ENCODE peak calls at places on chromosomes 5 and 9, in ten cellular contexts. One of them, this sample, is unnamed.

GRCh38 chr5:56147679-56148230 is 85.4 kb downstream of the ANKRD55 start:
- DNase-seq in breast epithelium: no peak
- DNase-seq in HCT116: no peak
- DNase-seq in suprapubic skin: no peak
- DNase-seq in H1: no peak
- DNase-seq in sigmoid colon: no peak
- DNase-seq in HepG2: no peak
- DNase-seq in transverse colon: no peak
- DNase-seq in upper lobe of left lung: no peak
- DNase-seq in spleen: no peak
- DNase-seq in this sample: no peak

GRCh38 chr9:38117646-38118045 is 48.6 kb upstream of the SHB start:
- DNase-seq in sigmoid colon: no peak
- DNase-seq in spleen: no peak
- DNase-seq in upper lobe of left lung: no peak
- DNase-seq in H1: no peak
- DNase-seq in HCT116: no peak
- DNase-seq in transverse colon: no peak
- DNase-seq in suprapubic skin: no peak
- DNase-seq in breast epithelium: no peak
- DNase-seq in HepG2: no peak
- DNase-seq in this sample: no peak

GRCh38 chr5:65163698-65164097 is 318.0 kb downstream of the ADAMTS6 start:
- DNase-seq in H1: no peak
- DNase-seq in HCT116: no peak
- DNase-seq in spleen: no peak
- DNase-seq in suprapubic skin: no peak
- DNase-seq in breast epithelium: no peak
- DNase-seq in upper lobe of left lung: no peak
- DNase-seq in HepG2: no peak
- DNase-seq in transverse colon: no peak
- DNase-seq in sigmoid colon: no peak
- DNase-seq in this sample: no peak

GRCh38 chr9:114006155-114006550 is 71.9 kb downstream of the AMBP start:
- DNase-seq in sigmoid colon: peak; percentile 43
- DNase-seq in breast epithelium: peak; percentile 2
- DNase-seq in HepG2: no peak
- DNase-seq in spleen: peak; percentile 47
- DNase-seq in transverse colon: no peak
- DNase-seq in upper lobe of left lung: no peak
- DNase-seq in suprapubic skin: peak; percentile 17
- DNase-seq in HCT116: no peak
- DNase-seq in H1: peak; percentile 27
- DNase-seq in this sample: no peak

GRCh38 chr9:86629530-86629929 is 275.3 kb upstream of the TUT7 start:
- DNase-seq in spleen: no peak
- DNase-seq in sigmoid colon: no peak
- DNase-seq in breast epithelium: no peak
- DNase-seq in H1: no peak
- DNase-seq in HCT116: no peak
- DNase-seq in suprapubic skin: no peak
- DNase-seq in transverse colon: no peak
- DNase-seq in HepG2: no peak
- DNase-seq in upper lobe of left lung: no peak
- DNase-seq in this sample: no peak

GRCh38 chr9:111803924-111804323 is 9.2 kb upstream of the SHOC1 start:
- DNase-seq in breast epithelium: no peak
- DNase-seq in H1: no peak
- DNase-seq in suprapubic skin: no peak
- DNase-seq in spleen: no peak
- DNase-seq in sigmoid colon: no peak
- DNase-seq in HepG2: no peak
- DNase-seq in transverse colon: no peak
- DNase-seq in upper lobe of left lung: no peak
- DNase-seq in HCT116: no peak
- DNase-seq in this sample: no peak

GRCh38 chr5:168706655-168707069 is 127.5 kb upstream of the PANK3 start:
- DNase-seq in transverse colon: no peak
- DNase-seq in breast epithelium: no peak
- DNase-seq in HCT116: peak; percentile 7
- DNase-seq in H1: peak; percentile 58
- DNase-seq in upper lobe of left lung: no peak
- DNase-seq in spleen: no peak
- DNase-seq in HepG2: peak; percentile 25
- DNase-seq in sigmoid colon: no peak
- DNase-seq in suprapubic skin: no peak
- DNase-seq in this sample: no peak

GRCh38 chr9:34987160-34988040 is 2.1 kb upstream of the DNAJB5 start:
- DNase-seq in spleen: peak; percentile 74
- DNase-seq in breast epithelium: no peak
- DNase-seq in HepG2: no peak
- DNase-seq in upper lobe of left lung: no peak
- DNase-seq in suprapubic skin: no peak
- DNase-seq in sigmoid colon: no peak
- DNase-seq in HCT116: no peak
- DNase-seq in transverse colon: no peak
- DNase-seq in H1: no peak
- DNase-seq in this sample: no peak

GRCh38 chr9:36867672-36868471 is 166.2 kb downstream of the PAX5 start:
- DNase-seq in breast epithelium: no peak
- DNase-seq in suprapubic skin: no peak
- DNase-seq in H1: no peak
- DNase-seq in upper lobe of left lung: no peak
- DNase-seq in HCT116: no peak
- DNase-seq in HepG2: peak; percentile 98
- DNase-seq in sigmoid colon: peak; percentile 61
- DNase-seq in spleen: peak; percentile 68
- DNase-seq in transverse colon: peak; percentile 82
- DNase-seq in this sample: peak; percentile 90

GRCh38 chr9:127569819-127570401 is 42.2 kb upstream of the STXBP1 start:
- DNase-seq in suprapubic skin: no peak
- DNase-seq in HepG2: no peak
- DNase-seq in sigmoid colon: no peak
- DNase-seq in upper lobe of left lung: no peak
- DNase-seq in spleen: no peak
- DNase-seq in breast epithelium: no peak
- DNase-seq in H1: no peak
- DNase-seq in HCT116: no peak
- DNase-seq in transverse colon: no peak
- DNase-seq in this sample: no peak

GRCh38 chr9:127568618-127568970 is 43.5 kb upstream of the STXBP1 start:
- DNase-seq in HepG2: no peak
- DNase-seq in sigmoid colon: no peak
- DNase-seq in H1: no peak
- DNase-seq in HCT116: no peak
- DNase-seq in transverse colon: no peak
- DNase-seq in upper lobe of left lung: no peak
- DNase-seq in suprapubic skin: no peak
- DNase-seq in breast epithelium: no peak
- DNase-seq in spleen: no peak
- DNase-seq in this sample: no peak

GRCh38 chr9:127570533-127571111 is 41.5 kb upstream of the STXBP1 start:
- DNase-seq in HCT116: no peak
- DNase-seq in sigmoid colon: no peak
- DNase-seq in H1: no peak
- DNase-seq in spleen: no peak
- DNase-seq in upper lobe of left lung: no peak
- DNase-seq in breast epithelium: no peak
- DNase-seq in HepG2: no peak
- DNase-seq in transverse colon: no peak
- DNase-seq in suprapubic skin: no peak
- DNase-seq in this sample: peak; percentile 43

GRCh38 chr9:127567898-127568617 is 44.0 kb upstream of the STXBP1 start:
- DNase-seq in HCT116: no peak
- DNase-seq in spleen: peak; percentile 84
- DNase-seq in transverse colon: peak; percentile 36
- DNase-seq in suprapubic skin: peak; percentile 79
- DNase-seq in sigmoid colon: no peak
- DNase-seq in HepG2: no peak
- DNase-seq in H1: peak; percentile 71
- DNase-seq in upper lobe of left lung: peak; percentile 87
- DNase-seq in breast epithelium: no peak
- DNase-seq in this sample: no peak

DNA sequence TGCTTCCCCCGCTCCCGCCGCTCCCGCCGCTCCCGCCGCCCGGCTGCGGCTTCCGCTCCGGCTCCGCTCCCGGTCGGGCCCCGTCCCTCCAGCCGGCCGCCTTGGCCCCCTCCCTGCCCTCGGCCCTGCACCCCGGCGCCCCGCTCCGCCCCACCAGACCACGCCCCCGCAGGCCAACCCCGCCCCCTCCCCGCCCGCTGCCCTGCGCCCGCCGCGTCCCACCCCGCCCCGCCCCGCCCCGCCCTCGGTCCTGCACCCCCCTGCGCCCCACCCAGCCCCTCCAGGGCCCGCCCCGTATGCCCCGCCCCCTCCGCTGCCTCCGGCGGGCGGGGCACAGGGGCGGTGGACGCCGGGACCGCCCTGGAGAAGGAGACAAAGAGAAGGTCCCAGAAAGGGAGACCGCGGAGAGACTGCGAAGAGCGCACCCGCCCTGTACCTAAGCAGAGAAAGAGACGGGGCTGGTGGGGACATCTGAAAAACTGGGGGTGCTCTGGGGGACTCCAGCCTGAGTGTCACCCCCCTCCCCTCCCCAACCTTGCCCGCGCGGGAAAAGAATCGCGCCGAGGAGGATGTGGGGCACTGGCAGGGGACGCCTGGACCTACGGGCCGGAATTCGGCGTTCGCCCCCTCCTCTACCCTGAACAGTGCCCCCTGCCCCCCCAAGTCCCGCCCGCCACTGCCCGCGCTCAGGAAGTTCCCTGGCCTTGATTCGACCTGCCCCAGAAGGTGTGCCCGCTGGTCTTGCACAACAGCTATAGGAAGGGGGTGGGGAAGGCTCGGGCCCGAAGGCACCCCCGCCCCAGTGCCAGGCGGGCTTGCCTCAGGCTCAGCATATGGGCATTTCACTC is 42.9 kb upstream of the STXBP1 start:
- DNase-seq in spleen: peak; percentile 90
- DNase-seq in suprapubic skin: peak; percentile 85
- DNase-seq in transverse colon: peak; percentile 88
- DNase-seq in upper lobe of left lung: peak; percentile 96
- DNase-seq in H1: peak; percentile 83
- DNase-seq in sigmoid colon: peak; percentile 92
- DNase-seq in HepG2: peak; percentile 55
- DNase-seq in HCT116: no peak
- DNase-seq in breast epithelium: peak; percentile 85
- DNase-seq in this sample: peak; percentile 87
- TF ChIP-seq POLR2A in spleen: no peak
- TF ChIP-seq POLR2A in suprapubic skin: peak; percentile 55
- TF ChIP-seq POLR2A in transverse colon: peak; percentile 77
- TF ChIP-seq POLR2A in upper lobe of left lung: peak; percentile 21
- TF ChIP-seq POLR2A in H1: no peak
- TF ChIP-seq POLR2A in sigmoid colon: peak; percentile 80
- TF ChIP-seq POLR2A in HepG2: peak; percentile 48
- TF ChIP-seq POLR2A in HCT116: no peak
- TF ChIP-seq POLR2A in breast epithelium: peak; percentile 72
- TF ChIP-seq POLR2A in this sample: no peak

GRCh38 chr9:129418451-129418850 is 202.4 kb downstream of the C9orf50 start:
- DNase-seq in HepG2: no peak
- DNase-seq in sigmoid colon: no peak
- DNase-seq in HCT116: no peak
- DNase-seq in H1: no peak
- DNase-seq in upper lobe of left lung: no peak
- DNase-seq in transverse colon: no peak
- DNase-seq in suprapubic skin: no peak
- DNase-seq in spleen: no peak
- DNase-seq in breast epithelium: no peak
- DNase-seq in this sample: no peak
- H3K27ac ChIP-seq in HepG2: no peak overlapping the region
- H3K27ac ChIP-seq in sigmoid colon: no peak overlapping the region
- H3K27ac ChIP-seq in HCT116: no peak overlapping the region
- H3K27ac ChIP-seq in H1: no peak overlapping the region
- H3K27ac ChIP-seq in upper lobe of left lung: no peak overlapping the region
- H3K27ac ChIP-seq in transverse colon: no peak overlapping the region
- H3K27ac ChIP-seq in suprapubic skin: no peak overlapping the region
- H3K27ac ChIP-seq in spleen: no peak overlapping the region
- H3K27ac ChIP-seq in breast epithelium: no peak overlapping the region
- H3K27ac ChIP-seq in this sample: no peak overlapping the region

GRCh38 chr5:142109356-142110045 is 922 bp downstream of the NDFIP1 start:
- DNase-seq in transverse colon: peak; percentile 14
- DNase-seq in spleen: no peak
- DNase-seq in H1: no peak
- DNase-seq in suprapubic skin: no peak
- DNase-seq in HepG2: no peak
- DNase-seq in upper lobe of left lung: no peak
- DNase-seq in breast epithelium: no peak
- DNase-seq in sigmoid colon: no peak
- DNase-seq in HCT116: no peak
- DNase-seq in this sample: no peak
- TF ChIP-seq POLR2AphosphoS5 in transverse colon: no peak
- TF ChIP-seq POLR2AphosphoS5 in spleen: no peak
- TF ChIP-seq POLR2AphosphoS5 in H1: no peak
- TF ChIP-seq POLR2AphosphoS5 in suprapubic skin: no peak
- TF ChIP-seq POLR2AphosphoS5 in HepG2: no peak
- TF ChIP-seq POLR2AphosphoS5 in upper lobe of left lung: no peak
- TF ChIP-seq POLR2AphosphoS5 in breast epithelium: no peak
- TF ChIP-seq POLR2AphosphoS5 in sigmoid colon: peak; percentile 8
- TF ChIP-seq POLR2AphosphoS5 in HCT116: no peak
- TF ChIP-seq POLR2AphosphoS5 in this sample: no peak

GRCh38 chr9:98807070-98807810 is at the start of gene GALNT12:
- DNase-seq in upper lobe of left lung: peak; percentile 92
- DNase-seq in H1: peak; percentile 77
- DNase-seq in transverse colon: peak; percentile 74
- DNase-seq in HCT116: no peak
- DNase-seq in HepG2: no peak
- DNase-seq in sigmoid colon: peak; percentile 71
- DNase-seq in spleen: peak; percentile 84
- DNase-seq in suprapubic skin: peak; percentile 60
- DNase-seq in breast epithelium: no peak
- DNase-seq in this sample: peak; percentile 47
- TF ChIP-seq POLR2A in upper lobe of left lung: no peak
- TF ChIP-seq POLR2A in H1: no peak
- TF ChIP-seq POLR2A in transverse colon: peak; percentile 40
- TF ChIP-seq POLR2A in HCT116: peak; percentile 38
- TF ChIP-seq POLR2A in HepG2: no peak
- TF ChIP-seq POLR2A in sigmoid colon: no peak
- TF ChIP-seq POLR2A in spleen: no peak
- TF ChIP-seq POLR2A in suprapubic skin: no peak
- TF ChIP-seq POLR2A in breast epithelium: no peak
- TF ChIP-seq POLR2A in this sample: no peak

GRCh38 chr9:120696551-120697230 is 17.6 kb downstream of the MEGF9 start:
- DNase-seq in spleen: no peak
- DNase-seq in suprapubic skin: no peak
- DNase-seq in sigmoid colon: no peak
- DNase-seq in HCT116: no peak
- DNase-seq in HepG2: no peak
- DNase-seq in upper lobe of left lung: no peak
- DNase-seq in transverse colon: no peak
- DNase-seq in breast epithelium: no peak
- DNase-seq in H1: no peak
- DNase-seq in this sample: no peak
- H3K27ac ChIP-seq in spleen: no peak overlapping the region
- H3K27ac ChIP-seq in suprapubic skin: no peak overlapping the region
- H3K27ac ChIP-seq in sigmoid colon: no peak overlapping the region
- H3K27ac ChIP-seq in HCT116: no peak overlapping the region
- H3K27ac ChIP-seq in HepG2: no peak overlapping the region
- H3K27ac ChIP-seq in upper lobe of left lung: no peak overlapping the region
- H3K27ac ChIP-seq in transverse colon: no peak overlapping the region
- H3K27ac ChIP-seq in breast epithelium: no peak overlapping the region
- H3K27ac ChIP-seq in H1: no peak overlapping the region
- H3K27ac ChIP-seq in this sample: no peak overlapping the region

This sample was measured in stomach.